ENCODE peak calls at places on chromosomes 7 and 10, in four cellular contexts. K, O, Q and Z are unnamed samples.

GRCh38 chr7:27361522-27361921 is 118.9 kb downstream of the EVX1 start:
- DNase-seq in K (no peak), O (peak), Q (no peak), Z (no peak)

GRCh38 chr7:35253680-35254495 is at the start of gene TBX20:
- DNase-seq in K (peak), O (peak), Q (peak), Z (peak)

GRCh38 chr10:129522041-129522585 is 55.1 kb downstream of the MGMT start:
- DNase-seq in K (no peak), O (no peak), Q (no peak), Z (no peak)

GRCh38 chr7:47403341-47403866 is 178.5 kb downstream of the TNS3 start:
- DNase-seq in K (no peak), O (no peak), Q (no peak), Z (no peak)

GRCh38 chr7:108102913-108103312 is 27.2 kb downstream of the LAMB4 start:
- DNase-seq in K (no peak), O (no peak), Q (no peak), Z (no peak)

GRCh38 chr10:79390057-79390456 is 42.8 kb downstream of the PPIF start:
- DNase-seq in K (no peak), O (no peak), Q (no peak), Z (no peak)

GRCh38 chr10:63314020-63314419 is 151.8 kb downstream of the JMJD1C start:
- DNase-seq in K (no peak), O (no peak), Q (no peak), Z (no peak)

GRCh38 chr7:120274482-120274881 is 1.5 kb downstream of the KCND2 start:
- DNase-seq in K (peak), O (no peak), Q (peak), Z (no peak)

GRCh38 chr10:60978287-60979115 is 34.5 kb upstream of the RHOBTB1 start:
- DNase-seq in K (no peak), O (peak), Q (no peak), Z (peak)

GRCh38 chr10:103820101-103821062 is 35.0 kb downstream of the SH3PXD2A start:
- DNase-seq in K (no peak), O (no peak), Q (peak), Z (peak)

GRCh38 chr10:11012476-11012875 is 5.2 kb upstream of the CELF2 start:
- DNase-seq in K (no peak), O (no peak), Q (no peak), Z (no peak)

GRCh38 chr10:92418221-92418620 is 127.3 kb downstream of the MARCHF5 start:
- DNase-seq in K (no peak), O (no peak), Q (no peak), Z (no peak)

GRCh38 chr7:51356849-51357516 is 40.4 kb upstream of the COBL start:
- DNase-seq in K (no peak), O (peak), Q (no peak), Z (no peak)

GRCh38 chr7:79180533-79180932 is 272.9 kb downstream of the MAGI2 start:
- DNase-seq in K (no peak), O (no peak), Q (no peak), Z (no peak)

GRCh38 chr7:28181921-28182517 is 1.4 kb upstream of the JAZF1 start:
- DNase-seq in K (no peak), O (no peak), Q (no peak), Z (no peak)

GRCh38 chr10:17428616-17429097 is 25.7 kb downstream of the ST8SIA6 start:
- DNase-seq in K (no peak), O (peak), Q (no peak), Z (no peak)

GRCh38 chr10:91162050-91162494 is 58.4 kb upstream of the PCGF5 start:
- DNase-seq in K (no peak), O (peak), Q (no peak), Z (no peak)

GRCh38 chr7:74479961-74480829 is 26.5 kb downstream of the GTF2IRD1 start:
- DNase-seq in K (peak), O (peak), Q (peak), Z (peak)

GRCh38 chr7:132145466-132145865 is 430.8 kb downstream of the PLXNA4 start:
- DNase-seq in K (peak), O (no peak), Q (no peak), Z (peak)

GRCh38 chr7:17965600-17965999 is 25.3 kb upstream of the SNX13 start:
- DNase-seq in K (no peak), O (no peak), Q (no peak), Z (peak)

GRCh38 chr7:4613855-4614548 is 68.1 kb upstream of the FOXK1 start:
- DNase-seq in K (no peak), O (no peak), Q (peak), Z (peak)

GRCh38 chr7:157077986-157078644 is 60.6 kb upstream of the UBE3C start:
- DNase-seq in K (peak), O (no peak), Q (peak), Z (peak)

GRCh38 chr10:53997953-53998352 is 803.1 kb downstream of the PCDH15 start:
- DNase-seq in K (peak), O (no peak), Q (peak), Z (no peak)

GRCh38 chr7:14805105-14805719 is 97.3 kb downstream of the DGKB start:
- DNase-seq in K (no peak), O (no peak), Q (no peak), Z (no peak)

GRCh38 chr10:122504551-122504950 is 43.2 kb downstream of the HTRA1 start:
- DNase-seq in K (no peak), O (peak), Q (peak), Z (peak)

GRCh38 chr10:31581741-31582323 is 262.8 kb downstream of the ZEB1 start:
- DNase-seq in K (no peak), O (no peak), Q (peak), Z (no peak)
- H3K27ac ChIP-seq in K (no peak), O (peak), Q (peak), Z (no peak)

DNA sequence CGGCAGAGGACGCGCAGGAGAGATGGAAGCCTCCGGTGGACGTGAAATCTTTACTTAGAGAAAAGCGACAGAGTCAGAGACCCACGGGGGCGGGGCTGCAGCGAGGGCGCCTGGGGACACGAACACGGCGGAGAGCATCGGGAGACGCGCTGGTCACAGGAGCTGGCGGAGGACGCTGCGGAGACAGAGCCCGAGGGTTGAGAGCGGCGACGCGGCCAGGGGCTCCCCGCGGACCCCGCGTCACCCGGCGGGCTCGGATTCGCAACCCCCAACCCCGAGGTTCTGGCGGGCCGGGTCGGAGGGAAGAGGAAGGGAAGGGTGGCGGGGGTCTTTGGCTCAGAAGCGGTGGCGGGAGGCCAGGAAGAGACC is 11.3 kb downstream of the CALY start:
- DNase-seq in K (peak), O (no peak), Q (peak), Z (no peak)
- H3K4me3 ChIP-seq in K (peak), O (peak), Q (peak), Z (peak)

GRCh38 chr7:152551304-152552036 is 115.7 kb upstream of the KMT2C start:
- DNase-seq in K (no peak), O (no peak), Q (no peak), Z (no peak)
- H3K27ac ChIP-seq in K (no peak), O (no peak), Q (no peak), Z (no peak)

GRCh38 chr7:150382844-150383225 is 3.7 kb downstream of the ZNF775 start:
- DNase-seq in K (no peak), O (no peak), Q (no peak), Z (no peak)

GRCh38 chr7:150382123-150382843 is 3.2 kb downstream of the ZNF775 start:
- DNase-seq in K (peak), O (no peak), Q (no peak), Z (no peak)

GRCh38 chr7:150383710-150384397 is 4.7 kb downstream of the ZNF775 start:
- DNase-seq in K (peak), O (peak), Q (peak), Z (no peak)

GRCh38 chr7:150385240-150385830 is 6.2 kb downstream of the ZNF775 start:
- DNase-seq in K (peak), O (no peak), Q (peak), Z (no peak)

GRCh38 chr7:150384406-150385239 is 5.5 kb downstream of the ZNF775 start:
- DNase-seq in K (peak), O (no peak), Q (peak), Z (no peak)
- H3K4me3 ChIP-seq in K (peak), O (no peak), Q (no peak), Z (no peak)

DNA sequence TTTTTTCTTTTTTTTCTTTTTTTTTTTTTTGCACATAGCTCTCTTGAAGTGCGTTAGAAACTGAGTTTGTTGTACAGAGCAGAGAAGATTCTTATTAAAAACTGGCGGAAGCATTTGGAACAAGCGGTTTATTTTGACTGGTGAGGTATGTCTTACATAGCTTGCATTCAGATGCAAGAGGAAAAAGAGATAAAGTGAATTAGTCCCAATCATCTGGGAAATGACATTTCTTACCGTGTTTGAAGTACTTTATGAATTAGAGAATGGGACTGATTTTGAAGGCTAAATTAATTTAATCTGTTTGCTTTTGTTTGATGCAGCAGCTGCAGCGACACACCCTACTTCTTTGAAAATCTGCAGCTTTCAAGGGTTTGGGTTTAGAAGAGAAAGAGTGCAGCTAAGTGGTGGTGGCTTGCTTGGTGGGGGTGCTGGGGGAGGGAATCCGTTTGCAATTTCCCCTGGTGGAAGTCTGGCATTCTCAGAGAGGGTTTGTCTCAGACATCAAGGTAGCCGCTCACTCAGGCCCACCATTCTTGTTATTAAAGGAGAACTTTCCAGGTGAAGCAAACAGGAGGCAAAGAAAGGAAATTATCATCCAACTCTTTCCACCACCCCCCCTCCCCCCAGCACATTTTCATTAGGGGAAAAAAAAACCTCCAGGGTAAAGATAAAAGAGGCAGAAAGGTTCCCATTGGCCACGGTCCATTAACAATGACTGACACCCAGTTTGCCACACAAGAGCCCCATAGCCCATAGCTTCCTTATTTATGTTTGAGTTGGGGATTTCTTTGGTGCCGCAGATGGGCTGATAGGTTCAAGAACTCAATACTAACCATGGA is 231.7 kb downstream of the SKIDA1 start:
- DNase-seq in K (peak), O (no peak), Q (no peak), Z (no peak)
- H3K27ac ChIP-seq in K (peak), O (no peak), Q (no peak), Z (peak)

DNA sequence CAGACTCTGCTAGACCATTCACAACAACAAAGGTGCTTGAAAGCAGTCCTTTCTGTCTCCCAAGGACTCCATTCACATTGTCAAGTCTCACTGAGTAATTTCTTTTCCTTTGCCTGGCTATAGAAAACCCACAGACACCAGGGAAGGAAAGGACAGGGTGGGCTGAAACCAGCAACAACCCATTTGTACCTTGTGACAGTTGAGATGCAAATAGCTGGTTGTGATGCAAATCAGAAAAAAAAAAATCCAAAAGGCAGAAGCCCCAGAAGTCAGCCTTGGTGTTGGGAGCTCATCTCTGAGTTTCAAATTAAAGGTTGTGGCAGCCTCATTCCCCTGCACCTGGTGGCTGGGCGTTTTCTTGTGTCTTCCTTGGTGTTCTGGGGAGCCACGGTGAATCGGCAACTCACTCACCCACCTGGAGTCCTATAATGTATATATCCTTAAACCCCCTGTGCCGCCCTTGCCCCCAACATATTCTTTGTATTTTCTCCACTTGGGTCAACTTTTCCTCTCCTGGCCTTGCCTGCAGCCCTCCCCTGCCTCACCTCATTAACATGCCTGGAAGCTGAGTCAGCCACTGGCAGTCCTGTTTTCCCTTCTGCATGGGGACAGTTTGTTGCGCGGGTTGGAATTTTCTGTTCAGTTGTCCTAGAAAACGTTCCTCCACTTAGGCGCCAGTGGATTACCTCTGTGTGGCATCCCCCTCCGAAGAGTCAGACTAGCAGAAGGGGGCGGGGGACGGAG is 97.6 kb downstream of the C10orf105 start:
- DNase-seq in K (peak), O (peak), Q (no peak), Z (peak)
- H3K4me3 ChIP-seq in K (no peak), O (no peak), Q (no peak), Z (no peak)

GRCh38 chr10:115879372-115879771 is 393.6 kb downstream of the GFRA1 start:
- DNase-seq in K (no peak), O (no peak), Q (no peak), Z (no peak)
- H3K27ac ChIP-seq in K (no peak), O (no peak), Q (no peak), Z (no peak)

GRCh38 chr10:48466611-48467240 is 138.1 kb downstream of the ARHGAP22 start:
- DNase-seq in K (peak), O (no peak), Q (no peak), Z (no peak)
- H3K4me3 ChIP-seq in K (no peak), O (no peak), Q (no peak), Z (peak)